ENCODE peak calls at places on chromosomes 3 and 15, in eight cellular contexts. R is endothelial cell, A is heart right ventricle, D is iris pigment epithelial cell, V is psoas muscle, G is NCI-H146, J is left ventricle myocardium inferior, U is HT-29. L is an unnamed sample.

GRCh38 chr3:57998366-57999283 is 9.6 kb upstream of the FLNB start:
- DNase-seq in R (no peak), A (no peak), D (peak), V (no peak), G (peak), J (no peak), U (peak), L (no peak)

GRCh38 chr3:183324083-183324482 is 71.0 kb downstream of the B3GNT5 start:
- DNase-seq in R (no peak), A (no peak), D (peak), V (no peak), G (no peak), J (no peak), U (no peak), L (peak)

GRCh38 chr15:28004143-28005003 is 94.7 kb downstream of the OCA2 start:
- DNase-seq in R (no peak), A (no peak), D (no peak), V (no peak), G (no peak), J (no peak), U (no peak), L (no peak)

GRCh38 chr3:71080517-71081083 is 502.9 kb downstream of the FOXP1 start:
- DNase-seq in R (no peak), A (no peak), D (no peak), V (no peak), G (no peak), J (no peak), U (no peak), L (no peak)

GRCh38 chr3:70753572-70753971 is 441.1 kb upstream of the MDFIC2 start:
- DNase-seq in R (no peak), A (no peak), D (no peak), V (no peak), G (peak), J (no peak), U (peak), L (no peak)

GRCh38 chr15:38547255-38547997 is 17.2 kb downstream of the RASGRP1 start:
- DNase-seq in R (no peak), A (no peak), D (peak), V (no peak), G (no peak), J (no peak), U (no peak), L (no peak)

GRCh38 chr15:40006646-40007045 is 32.3 kb downstream of the SRP14 start:
- DNase-seq in R (no peak), A (no peak), D (peak), V (no peak), G (no peak), J (no peak), U (no peak), L (no peak)

GRCh38 chr3:14345496-14346150 is 56.8 kb upstream of the SLC6A6 start:
- DNase-seq in R (no peak), A (no peak), D (peak), V (no peak), G (no peak), J (no peak), U (peak), L (peak)

GRCh38 chr3:174125267-174125844 is 727.8 kb downstream of the NLGN1 start:
- DNase-seq in R (peak), A (no peak), D (peak), V (no peak), G (peak), J (no peak), U (peak), L (peak)

GRCh38 chr15:101049856-101050646 is 130.9 kb downstream of the LRRK1 start:
- DNase-seq in R (no peak), A (peak), D (no peak), V (no peak), G (no peak), J (no peak), U (no peak), L (no peak)

GRCh38 chr15:85704021-85704420 is 90.7 kb downstream of the KLHL25 start:
- DNase-seq in R (no peak), A (no peak), D (no peak), V (no peak), G (no peak), J (no peak), U (no peak), L (no peak)

GRCh38 chr3:191361456-191361855 is 31.1 kb upstream of the UTS2B start:
- DNase-seq in R (no peak), A (no peak), D (no peak), V (no peak), G (no peak), J (no peak), U (no peak), L (no peak)

GRCh38 chr3:146750196-146750595 is 145.1 kb upstream of the PLSCR5 start:
- DNase-seq in R (no peak), A (no peak), D (peak), V (no peak), G (no peak), J (no peak), U (no peak), L (no peak)

GRCh38 chr3:55169161-55169560 is 241.3 kb upstream of the LRTM1 start:
- DNase-seq in R (no peak), A (no peak), D (no peak), V (no peak), G (no peak), J (no peak), U (no peak), L (no peak)

GRCh38 chr3:141860766-141861513 is 15.5 kb upstream of the ATP1B3 start:
- DNase-seq in R (no peak), A (no peak), D (peak), V (no peak), G (no peak), J (no peak), U (no peak), L (no peak)

GRCh38 chr3:47666118-47666517 is 87.5 kb upstream of the CSPG5 start:
- DNase-seq in R (no peak), A (no peak), D (no peak), V (no peak), G (no peak), J (no peak), U (no peak), L (no peak)

GRCh38 chr15:59994855-59995557 is 9.1 kb upstream of the FOXB1 start:
- DNase-seq in R (no peak), A (no peak), D (no peak), V (no peak), G (no peak), J (no peak), U (no peak), L (no peak)

GRCh38 chr3:30893678-30894325 is 659 bp downstream of the GADL1 start:
- DNase-seq in R (no peak), A (no peak), D (no peak), V (no peak), G (no peak), J (no peak), U (no peak), L (no peak)

GRCh38 chr15:58475573-58476524 is 44.1 kb downstream of the LIPC start:
- DNase-seq in R (no peak), A (no peak), D (peak), V (no peak), G (peak), J (no peak), U (no peak), L (no peak)

GRCh38 chr15:74343797-74344127 is 23.7 kb downstream of the CYP11A1 start:
- DNase-seq in R (no peak), A (no peak), D (no peak), V (no peak), G (no peak), J (no peak), U (no peak), L (no peak)

GRCh38 chr3:50674349-50675178 is at the start of gene DOCK3:
- DNase-seq in R (peak), A (peak), D (peak), V (peak), G (peak), J (peak), U (no peak), L (peak)

GRCh38 chr3:112293368-112294321 is at the start of gene SLC9C1:
- DNase-seq in R (peak), A (no peak), D (peak), V (no peak), G (peak), J (no peak), U (peak), L (peak)

GRCh38 chr3:64151335-64151871 is 73.9 kb downstream of the PRICKLE2 start:
- DNase-seq in R (no peak), A (no peak), D (peak), V (no peak), G (no peak), J (no peak), U (no peak), L (no peak)

GRCh38 chr3:54983266-54983910 is 55.5 kb upstream of the LRTM1 start:
- DNase-seq in R (no peak), A (no peak), D (no peak), V (no peak), G (no peak), J (no peak), U (no peak), L (no peak)

GRCh38 chr3:89851974-89852621 is 744.7 kb downstream of the EPHA3 start:
- DNase-seq in R (peak), A (peak), D (no peak), V (no peak), G (peak), J (no peak), U (peak), L (peak)

GRCh38 chr3:172562881-172563835 is 39.9 kb upstream of the TNFSF10 start:
- DNase-seq in R (peak), A (no peak), D (peak), V (no peak), G (peak), J (no peak), U (peak), L (peak)

GRCh38 chr3:64248247-64248646 is 23.0 kb upstream of the PRICKLE2 start:
- DNase-seq in R (no peak), A (no peak), D (no peak), V (no peak), G (no peak), J (no peak), U (peak), L (no peak)

GRCh38 chr3:184381261-184382224 is 1.7 kb downstream of the CHRD start:
- DNase-seq in R (no peak), A (peak), D (no peak), V (no peak), G (no peak), J (peak), U (no peak), L (no peak)

GRCh38 chr3:150407818-150408231 is 273 bp upstream of the TSC22D2 start:
- DNase-seq in R (no peak), A (peak), D (peak), V (no peak), G (peak), J (peak), U (peak), L (peak)

GRCh38 chr3:24972491-24972890 is 455.6 kb upstream of the RARB start:
- DNase-seq in R (no peak), A (no peak), D (peak), V (no peak), G (no peak), J (no peak), U (no peak), L (no peak)

GRCh38 chr15:78457101-78457500 is 19.1 kb downstream of the IREB2 start:
- DNase-seq in R (no peak), A (no peak), D (peak), V (no peak), G (no peak), J (no peak), U (peak), L (no peak)

GRCh38 chr3:59782664-59783063 is 732.8 kb upstream of the CFAP20DC start:
- DNase-seq in R (no peak), A (no peak), D (no peak), V (no peak), G (no peak), J (no peak), U (no peak), L (no peak)